ENCODE peak calls at places on chromosome 9, in nine cellular contexts. R is A549; H is NK-92 treated with Interleukin-12 subunit alpha and Interleukin-12 subunit beta, amount 100 ng/mL, for 24 hours; L is NCI-H2081; Q is stimulated activated CD8-positive, alpha-beta memory T cell treated with anti-CD3 and anti-CD28 coated beads, Interleukin-12 subunit alpha, Interleukin-12 subunit beta, amount 100 ng/mL, for 4 hours; P is AG08395; J is chondrocyte; N is dermis microvascular lymphatic vessel endothelial cell; S is Calu3. E is an unnamed sample.

GRCh38 chr9:88025411-88026132 is 51.2 kb upstream of the CDK20 start:
- DNase-seq in S (no peak), H (no peak), Q (no peak), P (no peak), L (no peak), R (no peak), N (no peak), J (no peak), E (no peak)

GRCh38 chr9:123926986-123927385 is 2.9 kb downstream of the DENND1A start:
- DNase-seq in P (no peak), R (no peak), Q (no peak), L (no peak), J (no peak), H (no peak), N (no peak), S (no peak), E (no peak)

GRCh38 chr9:117703538-117703937 is 665 bp upstream of the TLR4 start:
- DNase-seq in L (no peak), R (no peak), N (no peak), J (no peak), P (no peak), H (no peak), S (no peak), Q (no peak), E (no peak)

GRCh38 chr9:112819635-112820496 is 69.3 kb downstream of the SNX30 start:
- DNase-seq in H (no peak), P (peak), N (peak), J (no peak), R (peak), Q (no peak), S (peak), L (peak), E (peak)

GRCh38 chr9:38619556-38620447 is 594 bp downstream of the ANKRD18A start:
- DNase-seq in R (no peak), P (no peak), Q (no peak), L (peak), S (peak), H (no peak), N (no peak), J (no peak), E (no peak)

GRCh38 chr9:136119259-136120118 is 814 bp upstream of the TMEM250 start:
- DNase-seq in Q (no peak), S (peak), L (no peak), H (no peak), N (no peak), R (no peak), J (no peak), P (peak), E (peak)

GRCh38 chr9:4936277-4936676 is 48.8 kb upstream of the JAK2 start:
- DNase-seq in J (no peak), L (no peak), P (no peak), Q (no peak), H (no peak), R (no peak), S (no peak), N (no peak), E (no peak)

GRCh38 chr9:135825435-135826187 is 81.7 kb downstream of the CAMSAP1 start:
- DNase-seq in R (no peak), Q (no peak), S (no peak), J (no peak), L (no peak), N (no peak), P (no peak), H (no peak), E (no peak)

GRCh38 chr9:14895806-14896205 is 14.4 kb downstream of the FREM1 start:
- DNase-seq in P (no peak), S (no peak), L (no peak), Q (no peak), R (no peak), J (no peak), H (no peak), N (no peak), E (no peak)

GRCh38 chr9:73038089-73038509 is 85.2 kb upstream of the ALDH1A1 start:
- DNase-seq in J (no peak), Q (no peak), H (no peak), S (peak), N (no peak), R (no peak), P (no peak), L (no peak), E (no peak)

GRCh38 chr9:14907360-14907685 is 2.9 kb downstream of the FREM1 start:
- DNase-seq in R (no peak), N (no peak), J (no peak), S (no peak), L (no peak), Q (no peak), H (no peak), P (no peak), E (no peak)

E was measured in K562.